ENCODE peak calls at places on chromosomes 1 and 21, in nine cellular contexts. One of them, this sample, is unnamed.
A peak's percentile ranks its signal among the peaks of the same experiment; 100 is the strongest.

GRCh38 chr21:42564561-42564971 is 50.9 kb downstream of the SLC37A1 start:
- DNase-seq in dorsolateral prefrontal cortex: peak; percentile 6
- DNase-seq in effector memory CD4-positive, alpha-beta T cell: no peak
- DNase-seq in CD4-positive, CD25-positive, alpha-beta regulatory T cell: no peak
- DNase-seq in CD4-positive, alpha-beta memory T cell: no peak
- DNase-seq in stomach: peak; percentile 17
- DNase-seq in K562: no peak
- DNase-seq in cardiac muscle cell: no peak
- DNase-seq in mesendoderm: no peak
- DNase-seq in this sample: no peak

GRCh38 chr1:202235003-202235660 is 41.5 kb downstream of the LGR6 start:
- DNase-seq in effector memory CD4-positive, alpha-beta T cell: no peak
- DNase-seq in dorsolateral prefrontal cortex: no peak
- DNase-seq in stomach: no peak
- DNase-seq in K562: no peak
- DNase-seq in CD4-positive, alpha-beta memory T cell: no peak
- DNase-seq in mesendoderm: no peak
- DNase-seq in CD4-positive, CD25-positive, alpha-beta regulatory T cell: no peak
- DNase-seq in cardiac muscle cell: no peak
- DNase-seq in this sample: no peak

GRCh38 chr1:43997295-43997694 is 5.9 kb downstream of the CCDC24 start:
- DNase-seq in dorsolateral prefrontal cortex: no peak
- DNase-seq in effector memory CD4-positive, alpha-beta T cell: no peak
- DNase-seq in stomach: no peak
- DNase-seq in CD4-positive, alpha-beta memory T cell: no peak
- DNase-seq in cardiac muscle cell: no peak
- DNase-seq in CD4-positive, CD25-positive, alpha-beta regulatory T cell: no peak
- DNase-seq in K562: no peak
- DNase-seq in mesendoderm: no peak
- DNase-seq in this sample: no peak

GRCh38 chr1:167200749-167201148 is 19.9 kb upstream of the POU2F1 start:
- DNase-seq in K562: no peak
- DNase-seq in effector memory CD4-positive, alpha-beta T cell: no peak
- DNase-seq in CD4-positive, CD25-positive, alpha-beta regulatory T cell: no peak
- DNase-seq in dorsolateral prefrontal cortex: no peak
- DNase-seq in mesendoderm: no peak
- DNase-seq in cardiac muscle cell: no peak
- DNase-seq in CD4-positive, alpha-beta memory T cell: no peak
- DNase-seq in stomach: no peak
- DNase-seq in this sample: no peak

GRCh38 chr1:165891461-165891860 is 64.0 kb downstream of the UCK2 start:
- DNase-seq in CD4-positive, alpha-beta memory T cell: no peak
- DNase-seq in stomach: no peak
- DNase-seq in dorsolateral prefrontal cortex: no peak
- DNase-seq in mesendoderm: no peak
- DNase-seq in cardiac muscle cell: no peak
- DNase-seq in K562: no peak
- DNase-seq in effector memory CD4-positive, alpha-beta T cell: no peak
- DNase-seq in CD4-positive, CD25-positive, alpha-beta regulatory T cell: no peak
- DNase-seq in this sample: no peak

GRCh38 chr1:233113009-233113712 is 162.8 kb downstream of the NTPCR start:
- DNase-seq in effector memory CD4-positive, alpha-beta T cell: no peak
- DNase-seq in dorsolateral prefrontal cortex: no peak
- DNase-seq in CD4-positive, CD25-positive, alpha-beta regulatory T cell: peak; percentile 47
- DNase-seq in K562: peak; percentile 24
- DNase-seq in CD4-positive, alpha-beta memory T cell: no peak
- DNase-seq in mesendoderm: peak; percentile 99
- DNase-seq in stomach: peak; percentile 41
- DNase-seq in cardiac muscle cell: peak; percentile 100
- DNase-seq in this sample: no peak

GRCh38 chr1:92577251-92577895 is 90.6 kb upstream of the GFI1 start:
- DNase-seq in mesendoderm: no peak
- DNase-seq in stomach: no peak
- DNase-seq in cardiac muscle cell: peak; percentile 73
- DNase-seq in dorsolateral prefrontal cortex: no peak
- DNase-seq in CD4-positive, alpha-beta memory T cell: no peak
- DNase-seq in effector memory CD4-positive, alpha-beta T cell: no peak
- DNase-seq in K562: no peak
- DNase-seq in CD4-positive, CD25-positive, alpha-beta regulatory T cell: no peak
- DNase-seq in this sample: no peak

GRCh38 chr1:78831731-78832360 is 174.7 kb downstream of the ADGRL4 start:
- DNase-seq in mesendoderm: peak; percentile 17
- DNase-seq in dorsolateral prefrontal cortex: no peak
- DNase-seq in CD4-positive, CD25-positive, alpha-beta regulatory T cell: no peak
- DNase-seq in stomach: no peak
- DNase-seq in effector memory CD4-positive, alpha-beta T cell: no peak
- DNase-seq in CD4-positive, alpha-beta memory T cell: no peak
- DNase-seq in cardiac muscle cell: peak; percentile 89
- DNase-seq in K562: no peak
- DNase-seq in this sample: no peak

GRCh38 chr1:90187186-90187585 is 192.3 kb downstream of the ZNF326 start:
- DNase-seq in cardiac muscle cell: no peak
- DNase-seq in K562: no peak
- DNase-seq in effector memory CD4-positive, alpha-beta T cell: no peak
- DNase-seq in CD4-positive, CD25-positive, alpha-beta regulatory T cell: no peak
- DNase-seq in mesendoderm: no peak
- DNase-seq in CD4-positive, alpha-beta memory T cell: no peak
- DNase-seq in dorsolateral prefrontal cortex: no peak
- DNase-seq in stomach: no peak
- DNase-seq in this sample: no peak

GRCh38 chr1:201760516-201760915 is 68.4 kb upstream of the IPO9 start:
- DNase-seq in CD4-positive, CD25-positive, alpha-beta regulatory T cell: no peak
- DNase-seq in CD4-positive, alpha-beta memory T cell: no peak
- DNase-seq in cardiac muscle cell: peak; percentile 68
- DNase-seq in stomach: no peak
- DNase-seq in K562: no peak
- DNase-seq in mesendoderm: peak; percentile 67
- DNase-seq in dorsolateral prefrontal cortex: no peak
- DNase-seq in effector memory CD4-positive, alpha-beta T cell: no peak
- DNase-seq in this sample: no peak

GRCh38 chr21:45990741-45991605 is 9.4 kb downstream of the COL6A1 start:
- DNase-seq in K562: no peak
- DNase-seq in stomach: no peak
- DNase-seq in dorsolateral prefrontal cortex: peak; percentile 15
- DNase-seq in cardiac muscle cell: no peak
- DNase-seq in mesendoderm: no peak
- DNase-seq in CD4-positive, alpha-beta memory T cell: no peak
- DNase-seq in effector memory CD4-positive, alpha-beta T cell: no peak
- DNase-seq in CD4-positive, CD25-positive, alpha-beta regulatory T cell: no peak
- DNase-seq in this sample: no peak

GRCh38 chr21:28937737-28938136 is 54.9 kb downstream of the LTN1 start:
- DNase-seq in K562: no peak
- DNase-seq in cardiac muscle cell: no peak
- DNase-seq in effector memory CD4-positive, alpha-beta T cell: no peak
- DNase-seq in CD4-positive, alpha-beta memory T cell: no peak
- DNase-seq in stomach: no peak
- DNase-seq in dorsolateral prefrontal cortex: no peak
- DNase-seq in mesendoderm: no peak
- DNase-seq in CD4-positive, CD25-positive, alpha-beta regulatory T cell: no peak
- DNase-seq in this sample: no peak

GRCh38 chr1:235012436-235013210 is 116.0 kb downstream of the TOMM20 start:
- DNase-seq in K562: no peak
- DNase-seq in CD4-positive, CD25-positive, alpha-beta regulatory T cell: peak; percentile 18
- DNase-seq in cardiac muscle cell: no peak
- DNase-seq in effector memory CD4-positive, alpha-beta T cell: no peak
- DNase-seq in CD4-positive, alpha-beta memory T cell: no peak
- DNase-seq in stomach: no peak
- DNase-seq in dorsolateral prefrontal cortex: no peak
- DNase-seq in mesendoderm: no peak
- DNase-seq in this sample: no peak

GRCh38 chr21:22791376-22791775 is 1793.2 kb downstream of the NCAM2 start:
- DNase-seq in K562: no peak
- DNase-seq in mesendoderm: no peak
- DNase-seq in cardiac muscle cell: no peak
- DNase-seq in dorsolateral prefrontal cortex: no peak
- DNase-seq in effector memory CD4-positive, alpha-beta T cell: no peak
- DNase-seq in CD4-positive, CD25-positive, alpha-beta regulatory T cell: no peak
- DNase-seq in stomach: no peak
- DNase-seq in CD4-positive, alpha-beta memory T cell: no peak
- DNase-seq in this sample: no peak

GRCh38 chr1:228141871-228142615 is 2.0 kb downstream of the GUK1 start:
- DNase-seq in dorsolateral prefrontal cortex: no peak
- DNase-seq in mesendoderm: no peak
- DNase-seq in CD4-positive, CD25-positive, alpha-beta regulatory T cell: peak; percentile 37
- DNase-seq in CD4-positive, alpha-beta memory T cell: no peak
- DNase-seq in K562: no peak
- DNase-seq in stomach: peak; percentile 22
- DNase-seq in cardiac muscle cell: no peak
- DNase-seq in effector memory CD4-positive, alpha-beta T cell: no peak
- DNase-seq in this sample: no peak

GRCh38 chr1:145747398-145748247 is 28.3 kb downstream of the CD160 start:
- DNase-seq in K562: no peak
- DNase-seq in CD4-positive, CD25-positive, alpha-beta regulatory T cell: no peak
- DNase-seq in effector memory CD4-positive, alpha-beta T cell: no peak
- DNase-seq in dorsolateral prefrontal cortex: no peak
- DNase-seq in cardiac muscle cell: no peak
- DNase-seq in mesendoderm: no peak
- DNase-seq in stomach: no peak
- DNase-seq in CD4-positive, alpha-beta memory T cell: no peak
- DNase-seq in this sample: no peak

GRCh38 chr1:156813298-156813697 is 3.4 kb downstream of the SH2D2A start:
- DNase-seq in cardiac muscle cell: peak; percentile 13
- DNase-seq in mesendoderm: no peak
- DNase-seq in K562: no peak
- DNase-seq in stomach: no peak
- DNase-seq in CD4-positive, CD25-positive, alpha-beta regulatory T cell: no peak
- DNase-seq in CD4-positive, alpha-beta memory T cell: no peak
- DNase-seq in effector memory CD4-positive, alpha-beta T cell: no peak
- DNase-seq in dorsolateral prefrontal cortex: no peak
- DNase-seq in this sample: no peak

GRCh38 chr1:16007671-16008341 is 3.8 kb downstream of the SRARP start:
- DNase-seq in effector memory CD4-positive, alpha-beta T cell: no peak
- DNase-seq in cardiac muscle cell: no peak
- DNase-seq in CD4-positive, alpha-beta memory T cell: no peak
- DNase-seq in dorsolateral prefrontal cortex: no peak
- DNase-seq in mesendoderm: no peak
- DNase-seq in CD4-positive, CD25-positive, alpha-beta regulatory T cell: no peak
- DNase-seq in stomach: no peak
- DNase-seq in K562: no peak
- DNase-seq in this sample: no peak

GRCh38 chr1:5765465-5765864 is 226.8 kb downstream of the NPHP4 start:
- DNase-seq in CD4-positive, CD25-positive, alpha-beta regulatory T cell: no peak
- DNase-seq in CD4-positive, alpha-beta memory T cell: no peak
- DNase-seq in effector memory CD4-positive, alpha-beta T cell: no peak
- DNase-seq in K562: no peak
- DNase-seq in mesendoderm: no peak
- DNase-seq in cardiac muscle cell: no peak
- DNase-seq in stomach: no peak
- DNase-seq in dorsolateral prefrontal cortex: no peak
- DNase-seq in this sample: no peak
- H3K27me3 ChIP-seq in CD4-positive, CD25-positive, alpha-beta regulatory T cell: no peaks in the 10 kb centered on the region
- H3K27me3 ChIP-seq in CD4-positive, alpha-beta memory T cell: no peaks in the 10 kb centered on the region
- H3K27me3 ChIP-seq in effector memory CD4-positive, alpha-beta T cell: peaks cover 7% of the 10 kb centered on the region
- H3K27me3 ChIP-seq in K562: peaks cover 13% of the 10 kb centered on the region
- H3K27me3 ChIP-seq in mesendoderm: no peaks in the 10 kb centered on the region
- H3K27me3 ChIP-seq in cardiac muscle cell: peaks cover 18% of the 10 kb centered on the region
- H3K27me3 ChIP-seq in stomach: no peaks in the 10 kb centered on the region
- H3K27me3 ChIP-seq in dorsolateral prefrontal cortex: no peaks in the 10 kb centered on the region
- H3K27me3 ChIP-seq in this sample: no peaks in the 10 kb centered on the region

DNA sequence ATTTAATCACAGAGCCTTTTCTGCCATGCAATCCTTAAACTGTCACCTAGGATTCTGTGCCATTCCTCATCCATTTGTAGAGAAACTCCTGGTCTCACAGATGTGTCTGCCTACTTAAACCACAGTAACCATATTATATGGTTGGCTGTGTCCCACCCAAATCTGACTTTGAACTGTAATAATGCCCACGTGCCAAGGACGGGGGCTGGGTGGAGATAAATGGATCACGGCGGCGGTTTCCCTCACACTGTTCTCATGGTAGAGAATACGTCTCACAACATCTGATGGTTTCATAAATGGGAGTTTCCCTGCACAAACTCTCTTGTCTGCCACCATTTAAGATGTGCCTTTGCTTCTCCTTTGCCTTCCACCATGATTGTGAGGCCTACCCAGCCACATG is 217.6 kb downstream of the RERE start:
- DNase-seq in K562: no peak
- DNase-seq in CD4-positive, CD25-positive, alpha-beta regulatory T cell: no peak
- DNase-seq in CD4-positive, alpha-beta memory T cell: no peak
- DNase-seq in stomach: no peak
- DNase-seq in mesendoderm: no peak
- DNase-seq in dorsolateral prefrontal cortex: no peak
- DNase-seq in cardiac muscle cell: no peak
- DNase-seq in effector memory CD4-positive, alpha-beta T cell: no peak
- DNase-seq in this sample: no peak
- H3K27ac ChIP-seq in K562: no peak overlapping the region
- H3K27ac ChIP-seq in CD4-positive, CD25-positive, alpha-beta regulatory T cell: no peak overlapping the region
- H3K27ac ChIP-seq in CD4-positive, alpha-beta memory T cell: no peak overlapping the region
- H3K27ac ChIP-seq in stomach: no peak overlapping the region
- H3K27ac ChIP-seq in mesendoderm: no peak overlapping the region
- H3K27ac ChIP-seq in dorsolateral prefrontal cortex: peak overlapping the region; percentile 84
- H3K27ac ChIP-seq in cardiac muscle cell: peak overlapping the region; percentile 87
- H3K27ac ChIP-seq in effector memory CD4-positive, alpha-beta T cell: no peak overlapping the region
- H3K27ac ChIP-seq in this sample: no peak overlapping the region

DNA sequence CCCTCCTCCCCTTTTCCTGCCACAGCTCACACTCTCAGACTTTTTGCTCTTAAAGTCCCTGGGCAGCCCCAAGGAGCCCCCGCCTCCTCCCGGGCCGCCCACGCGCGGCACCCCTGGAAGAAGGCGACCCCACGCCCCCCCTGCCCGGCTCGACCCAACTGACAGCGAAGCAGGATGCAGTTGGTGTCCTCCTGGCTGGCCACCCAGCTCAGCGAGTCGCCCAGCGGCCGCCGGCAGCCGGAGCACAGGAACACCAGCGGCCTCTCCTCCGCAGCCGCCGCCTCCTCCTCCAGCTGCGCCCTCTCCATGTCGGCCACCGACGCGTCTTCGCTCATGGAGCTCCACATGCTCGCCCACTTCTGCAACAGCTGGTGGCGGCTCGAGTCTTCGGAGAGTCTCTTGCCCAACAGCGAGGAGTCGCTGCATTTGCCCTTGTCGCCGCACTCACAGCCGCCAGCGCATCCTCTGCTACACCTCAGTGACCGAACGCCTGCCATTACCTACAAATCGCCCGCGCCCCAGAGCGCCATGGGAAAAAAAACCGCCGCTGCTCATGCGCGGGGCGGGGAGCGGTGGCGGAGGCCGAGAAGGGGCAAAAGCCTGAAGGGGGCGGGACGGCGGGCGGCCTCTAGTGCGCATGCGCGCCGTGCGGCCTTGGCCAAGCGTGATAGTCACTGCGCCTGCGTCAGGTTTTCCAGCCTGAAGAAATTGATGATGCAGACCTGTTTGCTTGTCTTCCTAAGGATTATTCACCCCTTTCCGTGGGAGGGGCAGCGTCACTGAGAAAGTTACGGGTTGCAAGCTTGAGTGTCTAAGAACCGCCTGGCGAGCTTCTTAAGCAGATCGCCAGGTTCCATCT is at the start of gene MIS18A:
- DNase-seq in mesendoderm: peak; percentile 96
- DNase-seq in effector memory CD4-positive, alpha-beta T cell: peak; percentile 94
- DNase-seq in K562: peak; percentile 99
- DNase-seq in stomach: peak; percentile 98
- DNase-seq in CD4-positive, CD25-positive, alpha-beta regulatory T cell: peak; percentile 96
- DNase-seq in cardiac muscle cell: peak; percentile 97
- DNase-seq in CD4-positive, alpha-beta memory T cell: peak; percentile 97
- DNase-seq in dorsolateral prefrontal cortex: peak; percentile 90
- DNase-seq in this sample: peak; percentile 93
- H3K27me3 ChIP-seq in mesendoderm: no peaks in the 10 kb centered on the region
- H3K27me3 ChIP-seq in effector memory CD4-positive, alpha-beta T cell: no peaks in the 10 kb centered on the region
- H3K27me3 ChIP-seq in K562: no peaks in the 10 kb centered on the region
- H3K27me3 ChIP-seq in stomach: no peaks in the 10 kb centered on the region
- H3K27me3 ChIP-seq in CD4-positive, CD25-positive, alpha-beta regulatory T cell: no peaks in the 10 kb centered on the region
- H3K27me3 ChIP-seq in cardiac muscle cell: no peaks in the 10 kb centered on the region
- H3K27me3 ChIP-seq in CD4-positive, alpha-beta memory T cell: no peaks in the 10 kb centered on the region
- H3K27me3 ChIP-seq in dorsolateral prefrontal cortex: no peaks in the 10 kb centered on the region
- H3K27me3 ChIP-seq in this sample: no peaks in the 10 kb centered on the region

GRCh38 chr1:4303303-4303702 is 351.1 kb upstream of the AJAP1 start:
- DNase-seq in effector memory CD4-positive, alpha-beta T cell: no peak
- DNase-seq in CD4-positive, alpha-beta memory T cell: no peak
- DNase-seq in stomach: no peak
- DNase-seq in mesendoderm: no peak
- DNase-seq in cardiac muscle cell: no peak
- DNase-seq in K562: no peak
- DNase-seq in CD4-positive, CD25-positive, alpha-beta regulatory T cell: no peak
- DNase-seq in dorsolateral prefrontal cortex: no peak
- DNase-seq in this sample: no peak
- H3K27ac ChIP-seq in effector memory CD4-positive, alpha-beta T cell: no peak overlapping the region
- H3K27ac ChIP-seq in CD4-positive, alpha-beta memory T cell: no peak overlapping the region
- H3K27ac ChIP-seq in stomach: no peak overlapping the region
- H3K27ac ChIP-seq in mesendoderm: no peak overlapping the region
- H3K27ac ChIP-seq in cardiac muscle cell: no peak overlapping the region
- H3K27ac ChIP-seq in K562: no peak overlapping the region
- H3K27ac ChIP-seq in CD4-positive, CD25-positive, alpha-beta regulatory T cell: no peak overlapping the region
- H3K27ac ChIP-seq in dorsolateral prefrontal cortex: no peak overlapping the region
- H3K27ac ChIP-seq in this sample: no peak overlapping the region

This sample was measured in naive thymus-derived CD4-positive, alpha-beta T cell.